ENCODE peak calls at places on chromosome 18, in seven cellular contexts. X, Y, P, V, N, F and H are unnamed samples.

GRCh38 chr18:814300-815084 is 2.5 kb upstream of the YES1 start:
- DNase-seq in X (no peak), Y (no peak), P (no peak), V (no peak), N (no peak), F (no peak), H (no peak)

GRCh38 chr18:3449702-3450357 is at the start of gene TGIF1:
- DNase-seq in X (peak), Y (peak), P (peak), V (peak), N (peak), F (peak), H (no peak)

GRCh38 chr18:65762556-65762955 is 11.7 kb downstream of the CDH7 start:
- DNase-seq in X (no peak), Y (no peak), P (no peak), V (no peak), N (no peak), F (no peak), H (no peak)

GRCh38 chr18:30450927-30451326 is 591.6 kb downstream of the DSC3 start:
- DNase-seq in X (no peak), Y (no peak), P (no peak), V (no peak), N (no peak), F (no peak), H (no peak)

GRCh38 chr18:63465059-63465458 is 11.7 kb upstream of the SERPINB5 start:
- DNase-seq in X (no peak), Y (no peak), P (no peak), V (no peak), N (no peak), F (no peak), H (no peak)

GRCh38 chr18:13395577-13395976 is 177.0 kb downstream of the LDLRAD4 start:
- DNase-seq in X (no peak), Y (no peak), P (no peak), V (no peak), N (no peak), F (no peak), H (no peak)

GRCh38 chr18:26121476-26121875 is 12.2 kb upstream of the PSMA8 start:
- DNase-seq in X (no peak), Y (no peak), P (no peak), V (no peak), N (no peak), F (peak), H (no peak)

GRCh38 chr18:71036783-71037182 is 747.9 kb downstream of the SOCS6 start:
- DNase-seq in X (no peak), Y (no peak), P (no peak), V (no peak), N (no peak), F (peak), H (no peak)

GRCh38 chr18:59180150-59180845 is 39.7 kb upstream of the GRP start:
- DNase-seq in X (no peak), Y (no peak), P (no peak), V (no peak), N (no peak), F (peak), H (peak)

GRCh38 chr18:54717673-54718435 is 110.4 kb upstream of the RAB27B start:
- DNase-seq in X (no peak), Y (peak), P (no peak), V (peak), N (peak), F (no peak), H (no peak)
- H3K4me3 ChIP-seq in X (no peak), Y (no peak), P (no peak), V (no peak), N (peak), F (peak), H (no peak)

GRCh38 chr18:24398515-24398914 is 891 bp upstream of the OSBPL1A start:
- DNase-seq in X (no peak), Y (peak), P (no peak), V (no peak), N (no peak), F (peak), H (no peak)
- H3K4me3 ChIP-seq in X (peak), Y (no peak), P (no peak), V (peak), N (no peak), F (no peak), H (peak)

DNA sequence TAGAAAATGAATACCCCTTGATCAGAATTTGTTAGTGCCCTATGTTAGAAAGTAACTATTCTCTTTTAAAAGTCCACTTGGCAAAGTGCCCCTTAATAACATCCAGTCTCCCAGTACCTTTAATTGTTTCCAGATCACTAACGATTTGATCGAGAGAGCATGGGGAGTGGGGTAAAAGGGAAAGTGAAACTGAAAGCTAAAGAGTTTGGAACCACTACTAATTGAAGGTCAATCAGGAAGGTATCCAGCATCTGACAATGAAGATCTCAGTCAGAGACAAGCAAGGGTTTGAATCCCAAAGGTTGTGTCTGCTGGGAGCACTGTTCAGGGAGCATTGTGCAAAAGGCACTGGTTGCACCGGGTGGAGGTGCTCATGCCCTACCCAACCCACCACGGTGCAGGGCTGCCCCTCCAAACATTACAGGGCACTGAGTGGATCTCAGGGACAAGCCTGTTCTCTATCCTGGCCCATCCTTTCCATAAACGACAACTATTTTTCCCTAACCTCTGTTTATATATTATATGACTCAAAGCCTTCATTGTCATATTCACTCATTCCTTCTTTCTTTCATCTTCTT is 14.6 kb upstream of the RIT2 start:
- DNase-seq in X (no peak), Y (peak), P (peak), V (no peak), N (no peak), F (peak), H (no peak)
- H3K4me3 ChIP-seq in X (peak), Y (no peak), P (peak), V (no peak), N (no peak), F (peak), H (peak)

GRCh38 chr18:10142496-10143160 is 228.8 kb downstream of the VAPA start:
- DNase-seq in X (no peak), Y (peak), P (peak), V (no peak), N (no peak), F (peak), H (no peak)
- H3K4me3 ChIP-seq in X (no peak), Y (no peak), P (no peak), V (no peak), N (no peak), F (no peak), H (no peak)